ENCODE peak calls at places on chromosomes 12 and 14, in nine cellular contexts. S is ovary, R is IMR-90, H is foreskin fibroblast, Z is stomach, G is PC-3, M is astrocyte of the spinal cord, X is Peyer's patch, J is lower lobe of right lung. V is an unnamed sample.
A peak's percentile ranks its signal among the peaks of the same experiment; 100 is the strongest.

GRCh38 chr14:91649930-91650329 is 82.0 kb downstream of the CATSPERB start:
- DNase-seq in Z (no peak), R (peak; percentile 49), M (peak; percentile 16), G (peak; percentile 64), H (peak; percentile 77), X (no peak), J (no peak), S (no peak), V (peak; percentile 37)

GRCh38 chr14:55832122-55832911 is 252.3 kb downstream of the KTN1 start:
- DNase-seq in G (peak; percentile 100), Z (peak; percentile 55), J (no peak), X (no peak), M (peak; percentile 2), S (no peak), R (peak; percentile 76), H (peak; percentile 43), V (no peak)

GRCh38 chr12:124399622-124400021 is 104.7 kb downstream of the RFLNA start:
- DNase-seq in X (no peak), H (peak; percentile 58), R (no peak), Z (no peak), G (peak; percentile 51), M (no peak), S (peak; percentile 61), J (no peak), V (no peak)

GRCh38 chr12:29616664-29617409 is 119.4 kb upstream of the OVCH1 start:
- DNase-seq in G (peak; percentile 87), S (no peak), J (no peak), R (peak; percentile 90), M (peak; percentile 84), Z (no peak), X (no peak), H (peak; percentile 91), V (peak; percentile 75)

GRCh38 chr14:56087824-56088571 is 30.2 kb upstream of the PELI2 start:
- DNase-seq in M (peak; percentile 22), S (no peak), R (no peak), G (no peak), X (no peak), Z (no peak), H (no peak), J (no peak), V (peak; percentile 25)

GRCh38 chr12:55142896-55143870 is 17.0 kb downstream of the OR9K2 start:
- DNase-seq in M (peak; percentile 22), G (peak; percentile 78), H (peak; percentile 35), Z (peak; percentile 30), X (peak; percentile 44), R (peak; percentile 38), S (peak; percentile 21), J (no peak), V (peak; percentile 0)

GRCh38 chr12:50764116-50764860 is 387 bp downstream of the ATF1 start:
- DNase-seq in R (peak; percentile 23), H (peak; percentile 60), S (peak; percentile 76), G (no peak), M (peak; percentile 39), Z (peak; percentile 58), J (peak; percentile 69), X (no peak), V (no peak)

GRCh38 chr14:22977684-22978486 is 4.5 kb downstream of the AJUBA start:
- DNase-seq in H (peak; percentile 92), X (no peak), M (peak; percentile 57), R (peak; percentile 67), S (peak; percentile 58), G (peak; percentile 92), J (peak; percentile 82), Z (peak; percentile 69), V (peak; percentile 86)

DNA sequence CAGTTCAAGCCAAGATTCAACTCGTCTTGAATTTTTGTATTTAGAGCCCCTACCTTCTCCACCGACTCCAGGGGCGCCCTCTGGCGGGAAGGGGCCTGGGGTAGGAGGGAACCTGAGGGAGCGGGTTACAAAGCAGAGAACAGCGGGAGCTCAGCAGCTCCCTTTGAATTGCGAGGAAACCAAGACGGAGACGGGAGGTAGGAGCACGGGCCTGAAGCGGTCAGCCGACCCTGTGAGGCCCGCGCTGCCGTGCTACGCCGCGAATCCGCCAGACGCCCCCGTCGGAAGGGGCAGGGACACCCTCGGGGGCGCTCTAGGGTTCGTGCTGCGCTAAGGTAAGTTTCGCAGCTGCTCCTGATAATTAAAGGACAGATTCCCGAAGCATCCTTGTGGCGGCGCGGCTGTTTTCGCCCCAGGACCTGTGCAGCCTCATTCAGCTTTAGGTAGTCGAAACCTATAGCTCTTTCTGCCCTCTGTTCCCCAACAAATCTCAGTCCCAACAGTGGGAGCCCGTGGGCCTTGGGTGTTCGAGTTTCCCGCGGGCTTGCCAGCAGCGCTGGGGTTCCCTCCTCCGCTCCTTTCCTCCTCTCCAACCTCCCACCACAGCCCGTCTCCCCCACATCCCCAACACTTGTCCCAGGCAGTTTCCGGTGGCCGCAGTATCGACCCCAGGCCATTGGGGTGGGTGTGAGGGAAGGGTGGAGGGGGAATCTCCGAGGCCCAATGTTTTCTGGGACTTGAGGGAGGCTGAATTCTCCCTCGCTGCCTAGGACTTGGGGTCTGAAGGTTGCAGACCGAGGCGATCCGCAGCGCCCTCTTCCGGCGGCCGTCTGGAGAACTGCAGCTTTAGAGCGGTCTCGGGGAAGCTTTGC is 5.1 kb upstream of the NKX2-1 start:
- DNase-seq in J (peak; percentile 79), M (no peak), S (no peak), R (no peak), Z (no peak), H (no peak), G (peak; percentile 62), X (no peak), V (peak; percentile 1)
- TF ChIP-seq CTCF in J (peak; percentile 59), M (peak; percentile 43), S (no peak), R (peak; percentile 27), Z (no peak), H (peak; percentile 20), G (peak; percentile 76), X (peak; percentile 19), V (peak; percentile 61)

GRCh38 chr12:52009081-52009751 is 2.5 kb downstream of the TAMALIN start:
- DNase-seq in S (no peak), M (no peak), Z (no peak), G (no peak), J (no peak), H (no peak), X (no peak), R (no peak), V (no peak)

GRCh38 chr12:52010692-52011601 is 4.2 kb downstream of the TAMALIN start:
- DNase-seq in H (no peak), J (no peak), M (no peak), X (no peak), R (no peak), S (peak; percentile 66), Z (no peak), G (no peak), V (no peak)

GRCh38 chr12:52011602-52012214 is 5.0 kb downstream of the TAMALIN start:
- DNase-seq in S (no peak), M (no peak), R (no peak), G (no peak), X (no peak), J (no peak), Z (no peak), H (no peak), V (no peak)

GRCh38 chr12:52007982-52008510 is 1.3 kb downstream of the TAMALIN start:
- DNase-seq in M (no peak), Z (no peak), H (no peak), X (no peak), J (no peak), G (no peak), S (no peak), R (no peak), V (no peak)

GRCh38 chr12:52010152-52010622 is 3.4 kb downstream of the TAMALIN start:
- DNase-seq in M (peak; percentile 88), J (peak; percentile 74), X (no peak), G (no peak), R (peak; percentile 83), Z (peak; percentile 38), H (peak; percentile 91), S (peak; percentile 93), V (no peak)
- H3K4me3 ChIP-seq in M (no peak overlapping the region), J (peak overlapping the region; percentile 74), X (no peak overlapping the region), G (no peak overlapping the region), R (no peak overlapping the region), Z (peak overlapping the region; percentile 62), H (peak overlapping the region; percentile 1), S (no peak overlapping the region), V (no peak overlapping the region)

GRCh38 chr12:110931315-110931728 is 10.9 kb upstream of the MYL2 start:
- DNase-seq in H (no peak), M (no peak), G (no peak), S (no peak), R (no peak), Z (no peak), J (no peak), X (no peak), V (no peak)

GRCh38 chr12:110930348-110931314 is 10.3 kb upstream of the MYL2 start:
- DNase-seq in G (no peak), R (no peak), M (no peak), Z (no peak), X (no peak), S (no peak), H (no peak), J (no peak), V (no peak)

GRCh38 chr12:110934093-110934852 is 13.9 kb upstream of the MYL2 start:
- DNase-seq in X (no peak), M (no peak), S (no peak), R (no peak), H (no peak), J (no peak), Z (no peak), G (peak; percentile 90), V (no peak)

GRCh38 chr12:110933326-110933974 is 13.1 kb upstream of the MYL2 start:
- DNase-seq in R (no peak), J (no peak), X (no peak), G (no peak), S (no peak), Z (no peak), M (no peak), H (no peak), V (no peak)

DNA sequence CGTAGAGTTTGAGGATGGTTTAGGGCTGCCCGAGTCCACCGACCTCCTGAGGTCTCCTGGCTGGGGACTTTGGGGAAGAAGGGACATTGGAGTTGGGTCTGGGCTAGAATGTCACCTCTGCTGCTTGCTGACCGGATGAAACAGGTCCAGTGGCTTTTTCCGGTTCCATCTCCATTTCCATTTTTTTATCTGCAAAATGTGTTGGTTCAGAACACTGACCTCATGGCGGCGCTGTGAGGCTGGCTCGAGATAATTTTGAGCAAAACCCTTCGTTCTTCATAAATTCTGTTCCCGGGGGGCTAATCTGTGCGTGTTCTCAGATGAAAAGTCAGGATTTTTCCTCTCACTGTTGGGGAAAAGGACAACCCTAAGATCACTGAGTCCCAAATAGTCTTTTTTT is 11.7 kb upstream of the MYL2 start:
- DNase-seq in G (peak; percentile 40), X (no peak), R (no peak), M (no peak), H (no peak), Z (no peak), J (no peak), S (no peak), V (no peak)
- TF ChIP-seq CTCF in G (peak; percentile 70), X (no peak), R (peak; percentile 5), M (peak; percentile 43), H (peak; percentile 14), Z (no peak), J (no peak), S (no peak), V (peak; percentile 47)

DNA sequence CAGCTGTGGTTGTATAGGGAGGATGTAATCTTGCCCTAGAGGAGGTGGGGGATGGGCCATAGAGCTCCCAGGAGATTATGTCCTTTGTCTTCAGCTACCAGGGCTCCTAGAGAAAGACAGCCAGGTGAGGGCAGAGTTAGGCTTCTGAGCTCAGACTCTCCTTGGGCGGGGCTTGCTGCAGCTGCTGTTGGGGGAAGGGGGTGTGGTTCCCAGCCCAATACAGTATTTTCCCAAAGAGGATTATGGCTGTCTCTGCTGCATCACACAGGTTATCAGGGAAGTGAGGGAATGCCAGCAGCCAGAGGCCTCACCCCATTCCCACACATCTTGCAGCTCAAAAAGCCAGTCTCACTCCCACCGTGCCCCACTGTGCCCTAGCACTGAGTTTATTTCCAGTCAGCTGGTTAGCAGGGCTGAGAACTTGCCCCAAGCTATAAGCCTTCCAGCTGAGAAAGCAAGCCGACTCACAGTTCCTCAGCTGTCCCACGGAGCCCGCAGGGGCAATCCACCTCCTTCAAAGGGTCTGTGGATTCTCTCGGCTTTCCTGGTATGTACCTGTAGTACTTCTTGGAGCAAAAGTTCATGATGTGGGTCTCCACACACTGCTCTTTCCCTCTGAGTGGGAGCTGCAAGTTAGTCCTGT is 217.3 kb upstream of the CPNE8 start:
- DNase-seq in G (peak; percentile 48), M (no peak), Z (no peak), R (no peak), H (no peak), S (no peak), J (no peak), X (no peak), V (peak; percentile 18)
- H3K4me3 ChIP-seq in G (no peak overlapping the region), M (no peak overlapping the region), Z (no peak overlapping the region), R (no peak overlapping the region), H (no peak overlapping the region), S (no peak overlapping the region), J (no peak overlapping the region), X (no peak overlapping the region), V (no peak overlapping the region)